ENCODE peak calls at places on chromosome 3, in nine cellular contexts. N, I, J, X, O, W, B, U and Q are unnamed samples.

GRCh38 chr3:114619771-114620170 is 325.9 kb downstream of the TIGIT start:
- DNase-seq in W (no peak), N (no peak), X (no peak), B (no peak), O (no peak), J (no peak), I (no peak), U (no peak), Q (no peak)

GRCh38 chr3:58214484-58215316 is 3.9 kb upstream of the DNASE1L3 start:
- DNase-seq in B (peak; percentile 90), U (no peak), J (peak; percentile 44), W (no peak), O (no peak), I (no peak), X (peak; percentile 48), N (peak; percentile 74), Q (peak; percentile 67)

GRCh38 chr3:32973982-32974381 is 22.5 kb downstream of the CCR4 start:
- DNase-seq in J (peak; percentile 3), U (no peak), I (no peak), X (peak; percentile 53), O (no peak), N (peak; percentile 34), B (peak; percentile 81), W (no peak), Q (peak; percentile 31)

GRCh38 chr3:44555753-44556152 is 760 bp downstream of the ZKSCAN7 start:
- DNase-seq in O (no peak), I (no peak), B (peak; percentile 9), J (peak; percentile 6), N (no peak), X (no peak), U (no peak), W (no peak), Q (peak; percentile 21)

GRCh38 chr3:162517110-162517509 is 1020.5 kb downstream of the OTOL1 start:
- DNase-seq in U (no peak), X (no peak), I (no peak), O (no peak), N (no peak), J (no peak), W (no peak), B (no peak), Q (no peak)

GRCh38 chr3:50616003-50616769 is 765 bp upstream of the MAPKAPK3 start:
- DNase-seq in N (peak; percentile 78), W (peak; percentile 92), B (peak; percentile 90), X (peak; percentile 74), U (peak; percentile 87), I (peak; percentile 86), O (peak; percentile 72), J (peak; percentile 81), Q (peak; percentile 84)

GRCh38 chr3:4507010-4507596 is 14.0 kb downstream of the ITPR1 start:
- DNase-seq in B (peak; percentile 54), I (no peak), N (no peak), U (peak; percentile 36), O (no peak), X (no peak), J (no peak), W (no peak), Q (no peak)

GRCh38 chr3:149572796-149573414 is 84.9 kb downstream of the WWTR1 start:
- DNase-seq in W (no peak), B (no peak), J (peak; percentile 81), O (no peak), N (peak; percentile 91), X (peak; percentile 86), U (no peak), I (no peak), Q (no peak)

GRCh38 chr3:52532517-52532837 is 1.2 kb downstream of the NT5DC2 start:
- DNase-seq in O (no peak), B (peak; percentile 56), I (peak; percentile 63), N (peak; percentile 56), J (peak; percentile 74), X (peak; percentile 45), U (peak; percentile 93), W (peak; percentile 60), Q (no peak)

GRCh38 chr3:197337656-197338055 is 39.2 kb upstream of the DLG1 start:
- DNase-seq in I (no peak), B (no peak), J (no peak), N (no peak), U (no peak), W (no peak), X (peak; percentile 98), O (no peak), Q (no peak)

GRCh38 chr3:78666458-78666800 is 1101.4 kb downstream of the ROBO1 start:
- DNase-seq in X (peak; percentile 43), J (peak; percentile 68), W (peak; percentile 12), B (no peak), O (no peak), N (peak; percentile 39), I (no peak), U (no peak), Q (no peak)

GRCh38 chr3:32215185-32215584 is 23.3 kb upstream of the CMTM8 start:
- DNase-seq in J (no peak), X (no peak), I (no peak), B (no peak), U (no peak), W (no peak), O (no peak), N (no peak), Q (no peak)

GRCh38 chr3:135491478-135491877 is 474.1 kb upstream of the PPP2R3A start:
- DNase-seq in U (no peak), X (peak; percentile 43), J (no peak), O (no peak), B (no peak), W (no peak), N (peak; percentile 69), I (no peak), Q (no peak)

GRCh38 chr3:59782664-59783063 is 732.8 kb upstream of the CFAP20DC start:
- DNase-seq in X (peak; percentile 37), N (no peak), B (no peak), O (no peak), W (no peak), U (no peak), J (peak; percentile 18), I (no peak), Q (no peak)

GRCh38 chr3:100264242-100264641 is 3.5 kb downstream of the TBC1D23 start:
- DNase-seq in I (no peak), O (no peak), W (no peak), J (no peak), B (no peak), U (no peak), X (peak; percentile 26), N (no peak), Q (no peak)

GRCh38 chr3:11240496-11240895 is 31.7 kb upstream of the ATG7 start:
- DNase-seq in I (no peak), O (no peak), W (no peak), N (no peak), B (no peak), U (no peak), J (no peak), X (no peak), Q (no peak)

GRCh38 chr3:170410428-170411029 is 8.1 kb upstream of the CLDN11 start:
- DNase-seq in N (peak; percentile 52), U (peak; percentile 48), W (peak; percentile 31), O (no peak), J (peak; percentile 29), I (no peak), B (peak; percentile 48), X (peak; percentile 64), Q (peak; percentile 41)

GRCh38 chr3:183688869-183689268 is 8.7 kb upstream of the YEATS2 start:
- DNase-seq in O (no peak), J (no peak), I (no peak), N (no peak), B (no peak), U (peak; percentile 31), X (no peak), W (no peak), Q (no peak)

GRCh38 chr3:107988464-107989156 is 102.2 kb downstream of the CD47 start:
- DNase-seq in B (no peak), I (no peak), N (peak; percentile 86), O (no peak), J (peak; percentile 78), U (no peak), W (peak; percentile 45), X (peak; percentile 85), Q (no peak)

GRCh38 chr3:139534992-139535879 is 4.3 kb downstream of the RBP1 start:
- DNase-seq in I (no peak), N (peak; percentile 26), B (peak; percentile 7), O (no peak), U (peak; percentile 32), X (peak; percentile 90), W (no peak), J (no peak), Q (no peak)